ENCODE peak calls at places on chromosomes 4 and X, in six cellular contexts. K is mucosa of descending colon; Y is fibroblast of mammary gland; W is mesothelial cell of epicardium; L is CD8-positive, alpha-beta T cell; X is nephron progenitor cell. S is an unnamed sample.

GRCh38 chrX:124217289-124218251 is 114.9 kb upstream of the TEX13D start:
- DNase-seq in Y (no peak), L (peak), K (no peak), W (no peak), X (peak), S (no peak)

GRCh38 chrX:661154-661553 is 30.6 kb downstream of the SHOX start:
- DNase-seq in X (no peak), K (no peak), L (no peak), W (no peak), Y (no peak), S (no peak)

GRCh38 chrX:19893722-19894121 is 6.3 kb upstream of the SH3KBP1 start:
- DNase-seq in K (no peak), X (no peak), W (no peak), Y (peak), L (no peak), S (no peak)

GRCh38 chr4:37687175-37687525 is 974 bp upstream of the RELL1 start:
- DNase-seq in K (no peak), Y (no peak), L (no peak), X (no peak), W (no peak), S (no peak)

GRCh38 chr4:179751669-179752068 is 2309.4 kb upstream of the AGA start:
- DNase-seq in K (no peak), L (no peak), Y (no peak), W (no peak), X (no peak), S (no peak)

GRCh38 chr4:78951862-78952472 is 12.7 kb upstream of the PAQR3 start:
- DNase-seq in L (no peak), K (no peak), X (peak), Y (peak), W (no peak), S (no peak)

GRCh38 chr4:167233523-167234387 is 539 bp downstream of the SPOCK3 start:
- DNase-seq in L (no peak), W (no peak), K (no peak), Y (peak), X (peak), S (no peak)

GRCh38 chr4:26522478-26522877 is 32.2 kb upstream of the CCKAR start:
- DNase-seq in K (no peak), W (no peak), L (no peak), X (no peak), Y (peak), S (no peak)

GRCh38 chrX:85851418-85851817 is 195.9 kb downstream of the CHM start:
- DNase-seq in Y (peak), L (no peak), X (peak), K (no peak), W (no peak), S (no peak)

GRCh38 chr4:88725143-88725542 is 27.5 kb upstream of the NAP1L5 start:
- DNase-seq in X (no peak), L (no peak), W (no peak), Y (no peak), K (no peak), S (no peak)

GRCh38 chrX:135518161-135518560 is 2.3 kb upstream of the INTS6L start:
- DNase-seq in X (no peak), Y (no peak), L (no peak), W (no peak), K (no peak), S (no peak)

GRCh38 chr4:2848449-2848848 is 4.8 kb downstream of the ADD1 start:
- DNase-seq in X (no peak), W (no peak), K (no peak), Y (no peak), L (no peak), S (no peak)

GRCh38 chr4:185383451-185383850 is 12.3 kb downstream of the LRP2BP start:
- DNase-seq in W (no peak), X (no peak), Y (no peak), K (no peak), L (no peak), S (no peak)

GRCh38 chr4:110271986-110272385 is 73.6 kb upstream of the ELOVL6 start:
- DNase-seq in Y (peak), W (no peak), K (no peak), L (no peak), X (no peak), S (no peak)

GRCh38 chr4:137597751-137598493 is 65.6 kb upstream of the PCDH18 start:
- DNase-seq in X (no peak), L (no peak), W (no peak), K (no peak), Y (peak), S (no peak)

GRCh38 chr4:42653606-42654560 is 3.0 kb downstream of the ATP8A1 start:
- DNase-seq in L (no peak), Y (peak), X (no peak), K (no peak), W (no peak), S (no peak)

GRCh38 chr4:70601422-70602039 is 9.5 kb downstream of the AMBN start:
- DNase-seq in Y (peak), W (no peak), K (no peak), X (peak), L (peak), S (no peak)

GRCh38 chr4:76373919-76374552 is 46.9 kb downstream of the CCDC158 start:
- DNase-seq in W (no peak), Y (peak), L (no peak), K (no peak), X (no peak), S (no peak)

GRCh38 chrX:51802917-51803688 is 59.9 kb downstream of the GSPT2 start:
- DNase-seq in X (peak), Y (peak), K (peak), L (peak), W (no peak), S (no peak)

GRCh38 chrX:51803833-51804232 is 60.6 kb downstream of the GSPT2 start:
- DNase-seq in X (no peak), K (no peak), W (no peak), Y (peak), L (no peak), S (no peak)

DNA sequence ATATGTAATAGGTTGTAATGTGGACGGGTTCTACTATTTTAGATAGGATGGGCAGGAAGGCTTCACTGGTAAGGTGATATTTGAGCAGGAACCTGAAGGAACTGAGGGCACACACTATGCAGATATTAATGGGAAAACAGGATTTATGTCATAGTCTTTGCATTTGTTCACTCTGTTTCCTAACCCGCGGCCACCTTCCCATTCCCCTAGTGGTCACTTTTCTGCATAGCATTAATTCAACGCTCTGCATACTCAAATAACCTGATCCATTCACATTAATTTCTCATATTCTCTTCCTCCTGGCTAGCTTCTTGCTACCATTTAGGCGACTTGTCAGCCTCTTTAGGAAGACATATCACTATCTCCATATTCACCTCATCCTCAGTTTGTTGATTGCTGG is 61.5 kb downstream of the GSPT2 start:
- DNase-seq in X (no peak), K (no peak), L (no peak), Y (no peak), W (no peak), S (no peak)
- TF ChIP-seq CTCF in X (no peak), K (no peak), L (no peak), Y (peak), W (peak), S (no peak)

DNA sequence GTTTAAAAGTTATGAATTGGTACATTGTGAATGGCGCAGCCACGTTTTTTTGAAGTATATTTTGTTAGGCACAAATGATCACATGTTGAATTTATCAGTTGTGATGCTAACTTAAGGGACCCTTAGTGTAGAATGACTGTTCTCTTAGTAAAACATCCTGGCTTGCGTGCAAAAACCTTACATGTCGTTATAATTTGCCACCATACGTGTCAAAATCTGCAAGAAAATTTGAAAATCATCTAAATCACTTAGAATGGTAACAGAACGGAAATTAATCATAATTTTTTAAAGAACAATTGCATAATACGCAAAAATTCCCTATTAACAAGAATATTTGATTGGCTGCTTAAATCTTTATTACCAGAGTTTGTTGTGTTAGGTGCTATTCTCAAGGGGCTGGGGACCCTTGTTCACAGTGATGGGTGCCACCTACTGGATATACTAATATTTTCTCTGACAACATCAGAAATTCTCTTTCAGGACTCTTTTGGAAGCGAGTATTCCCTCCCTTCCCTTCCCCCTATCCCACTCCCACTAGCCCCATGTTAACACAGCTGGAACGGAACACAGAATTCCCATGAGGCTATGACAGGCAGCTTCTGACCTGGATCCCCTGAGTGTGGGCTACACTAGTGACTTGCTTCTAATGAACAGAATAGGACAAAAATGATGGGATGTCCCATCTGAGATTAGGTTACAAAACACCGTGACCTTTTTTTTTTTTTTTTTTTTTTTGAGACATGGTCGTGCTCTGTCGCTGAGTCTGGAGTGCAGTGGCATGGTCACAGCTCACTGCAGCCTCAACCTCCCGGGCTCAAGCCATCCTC is 71.8 kb downstream of the SUPT20HL2 start:
- DNase-seq in X (peak), K (no peak), Y (peak), W (no peak), L (no peak), S (no peak)
- TF ChIP-seq CTCF in X (peak), K (no peak), Y (peak), W (peak), L (no peak), S (peak)

GRCh38 chrX:26783512-26784225 is 567.7 kb downstream of the MAGEB5 start:
- DNase-seq in W (no peak), K (no peak), X (peak), Y (peak), L (no peak), S (no peak)
- TF ChIP-seq CTCF in W (peak), K (no peak), X (peak), Y (peak), L (no peak), S (peak)

GRCh38 chrX:46929439-46930018 is 17.3 kb downstream of the JADE3 start:
- DNase-seq in Y (peak), K (no peak), W (no peak), L (no peak), X (no peak), S (no peak)
- TF ChIP-seq CTCF in Y (no peak), K (no peak), W (no peak), L (no peak), X (no peak), S (no peak)

GRCh38 chrX:65034292-65034640 is 58.0 kb upstream of the ZC4H2 start:
- DNase-seq in W (no peak), L (no peak), K (no peak), X (no peak), Y (no peak), S (no peak)

GRCh38 chrX:65035451-65035779 is 59.2 kb upstream of the ZC4H2 start:
- DNase-seq in X (peak), L (no peak), W (no peak), Y (peak), K (peak), S (no peak)

GRCh38 chrX:65034641-65035450 is 58.6 kb upstream of the ZC4H2 start:
- DNase-seq in K (peak), Y (peak), L (peak), X (peak), W (peak), S (no peak)
- TF ChIP-seq CTCF in K (no peak), Y (peak), L (peak), X (peak), W (no peak), S (no peak)

GRCh38 chrX:2373615-2374014 is 127.2 kb downstream of the DHRSX start:
- DNase-seq in W (no peak), X (no peak), L (no peak), Y (no peak), K (no peak), S (no peak)

GRCh38 chrX:2370436-2370835 is 130.3 kb downstream of the DHRSX start:
- DNase-seq in W (no peak), K (no peak), L (no peak), Y (no peak), X (no peak), S (no peak)

GRCh38 chrX:2371026-2371778 is 129.6 kb downstream of the DHRSX start:
- DNase-seq in W (no peak), K (no peak), Y (no peak), L (no peak), X (no peak), S (no peak)

GRCh38 chrX:2374086-2374485 is 126.7 kb downstream of the DHRSX start:
- DNase-seq in L (no peak), X (no peak), W (no peak), K (no peak), Y (peak), S (no peak)

GRCh38 chrX:2376166-2376565 is 124.6 kb downstream of the DHRSX start:
- DNase-seq in X (no peak), W (no peak), Y (no peak), K (no peak), L (no peak), S (no peak)
- TF ChIP-seq CTCF in X (no peak), W (no peak), Y (no peak), K (no peak), L (no peak), S (no peak)

GRCh38 chr4:55446578-55446922 is 50.8 kb downstream of the TMEM165 start:
- DNase-seq in Y (peak), W (no peak), L (no peak), K (no peak), X (no peak), S (no peak)
- TF ChIP-seq CTCF in Y (no peak), W (no peak), L (no peak), K (no peak), X (no peak), S (no peak)

GRCh38 chr4:154292589-154292988 is 199.0 kb downstream of the DCHS2 start:
- DNase-seq in X (no peak), W (no peak), L (no peak), K (no peak), Y (no peak), S (no peak)
- TF ChIP-seq CTCF in X (no peak), W (no peak), L (no peak), K (no peak), Y (no peak), S (no peak)